ENCODE peak calls at places on chromosomes 13 and 19, in six cellular contexts. O, G, J, M, U and H are unnamed samples.

GRCh38 chr19:14475251-14476073 is at the start of gene PTGER1:
- DNase-seq in U (no peak), G (peak; percentile 23), J (no peak), O (peak; percentile 74), M (no peak), H (peak; percentile 42)

GRCh38 chr19:28482221-28482620 is 730.7 kb downstream of the UQCRFS1 start:
- DNase-seq in M (no peak), O (no peak), G (no peak), J (no peak), U (no peak), H (peak; percentile 26)

GRCh38 chr13:113937073-113937472 is 36.8 kb downstream of the C13orf46 start:
- DNase-seq in G (no peak), M (no peak), U (no peak), O (no peak), J (no peak), H (no peak)

GRCh38 chr13:32033744-32034143 is 2.2 kb downstream of the FRY start:
- DNase-seq in U (no peak), G (no peak), J (no peak), M (no peak), O (no peak), H (no peak)

GRCh38 chr13:113562866-113563265 is 21.7 kb upstream of the TFDP1 start:
- DNase-seq in O (no peak), G (no peak), M (no peak), U (no peak), J (no peak), H (peak; percentile 12)

GRCh38 chr13:20779405-20779804 is 5.6 kb upstream of the EEF1AKMT1 start:
- DNase-seq in G (no peak), U (no peak), J (no peak), O (no peak), M (no peak), H (no peak)

GRCh38 chr13:29619995-29620394 is 24.5 kb upstream of the SLC7A1 start:
- DNase-seq in U (no peak), G (peak; percentile 29), J (no peak), O (no peak), M (no peak), H (no peak)

GRCh38 chr19:34173145-34173956 is 1.0 kb downstream of the LSM14A start:
- DNase-seq in U (peak; percentile 29), J (peak; percentile 65), O (peak; percentile 64), G (no peak), M (no peak), H (peak; percentile 86)

GRCh38 chr13:34452831-34453230 is 489.2 kb upstream of the NBEA start:
- DNase-seq in G (no peak), J (no peak), M (no peak), O (no peak), U (no peak), H (no peak)

GRCh38 chr13:86870388-86870966 is 800.7 kb upstream of the SLITRK5 start:
- DNase-seq in O (peak; percentile 28), M (no peak), U (no peak), J (no peak), G (peak; percentile 45), H (no peak)

GRCh38 chr19:51354742-51355148 is 11.4 kb downstream of the ETFB start:
- DNase-seq in G (peak; percentile 17), M (no peak), O (peak; percentile 79), J (no peak), U (peak; percentile 67), H (no peak)

GRCh38 chr19:40744554-40745401 is 5.5 kb downstream of the ACTMAP start:
- DNase-seq in U (no peak), O (peak; percentile 49), J (no peak), M (no peak), G (no peak), H (no peak)

GRCh38 chr19:5680437-5681368 is at the start of the genes HSD11B1L and MICOS13:
- DNase-seq in U (peak; percentile 98), O (peak; percentile 99), G (peak; percentile 100), M (peak; percentile 96), J (peak; percentile 99), H (peak; percentile 99)

GRCh38 chr13:32448224-32448623 is 20.3 kb upstream of the N4BP2L1 start:
- DNase-seq in U (no peak), M (no peak), J (no peak), G (no peak), O (no peak), H (no peak)

GRCh38 chr19:44905437-44906160 is at the start of gene APOE:
- DNase-seq in J (peak; percentile 33), M (no peak), G (no peak), U (no peak), O (peak; percentile 75), H (no peak)

GRCh38 chr13:51912091-51912490 is 50.3 kb downstream of the CCDC70 start:
- DNase-seq in G (no peak), U (no peak), J (no peak), M (no peak), O (no peak), H (no peak)

GRCh38 chr13:76845367-76845766 is 40.8 kb downstream of the KCTD12 start:
- DNase-seq in G (no peak), J (no peak), O (no peak), U (no peak), M (no peak), H (no peak)

GRCh38 chr19:15971217-15971616 is 22.4 kb downstream of the OR10H4 start:
- DNase-seq in U (no peak), M (no peak), O (no peak), J (no peak), G (no peak), H (no peak)

GRCh38 chr13:113090806-113091205 is 14.8 kb upstream of the F7 start:
- DNase-seq in M (no peak), U (no peak), G (no peak), O (no peak), J (no peak), H (no peak)

GRCh38 chr19:28710278-28710677 is 502.7 kb downstream of the UQCRFS1 start:
- DNase-seq in J (no peak), U (no peak), O (peak; percentile 64), G (peak; percentile 65), M (no peak), H (no peak)

GRCh38 chr13:98216135-98216565 is 39.1 kb upstream of the RNF113B start:
- DNase-seq in M (peak; percentile 80), O (no peak), U (no peak), G (peak; percentile 94), J (no peak), H (no peak)

GRCh38 chr19:29278716-29279115 is 65.8 kb upstream of the UQCRFS1 start:
- DNase-seq in J (no peak), M (no peak), U (no peak), G (no peak), O (no peak), H (no peak)

GRCh38 chr13:30466841-30467252 is 1.1 kb upstream of the HMGB1 start:
- DNase-seq in O (no peak), J (no peak), M (no peak), G (peak; percentile 27), U (no peak), H (no peak)

GRCh38 chr19:8451885-8452284 is 7.1 kb downstream of the HNRNPM start:
- DNase-seq in J (no peak), G (peak; percentile 73), M (no peak), O (peak; percentile 44), U (no peak), H (no peak)

GRCh38 chr13:111093634-111094033 is 21.5 kb upstream of the ARHGEF7 start:
- DNase-seq in U (no peak), O (no peak), J (no peak), M (no peak), G (no peak), H (no peak)

GRCh38 chr13:111095911-111096501 is 19.1 kb upstream of the ARHGEF7 start:
- DNase-seq in M (no peak), O (no peak), U (no peak), G (no peak), J (no peak), H (no peak)

GRCh38 chr13:111095031-111095840 is 19.9 kb upstream of the ARHGEF7 start:
- DNase-seq in U (no peak), M (no peak), O (no peak), J (no peak), G (no peak), H (no peak)

GRCh38 chr13:111099292-111099691 is 15.8 kb upstream of the ARHGEF7 start:
- DNase-seq in J (no peak), M (no peak), U (no peak), G (no peak), O (no peak), H (no peak)
- TF ChIP-seq CTCF in J (no peak), M (no peak), U (no peak), G (no peak), O (no peak), H (no peak)

GRCh38 chr13:53206455-53206854 is 177.8 kb downstream of the OLFM4 start:
- DNase-seq in O (no peak), U (no peak), J (no peak), G (no peak), M (no peak), H (no peak)
- TF ChIP-seq CTCF in O (peak; percentile 53), U (peak; percentile 68), J (no peak), G (peak; percentile 16), M (peak; percentile 33), H (peak; percentile 24)

GRCh38 chr13:45584816-45585215 is 30.7 kb downstream of the ERICH6B start:
- DNase-seq in G (no peak), J (no peak), O (peak; percentile 18), M (no peak), U (no peak), H (no peak)
- TF ChIP-seq CTCF in G (peak; percentile 33), J (no peak), O (peak; percentile 18), M (peak; percentile 27), U (peak; percentile 21), H (no peak)

GRCh38 chr19:48750771-48751504 is 1.5 kb downstream of the FUT1 start:
- DNase-seq in J (no peak), O (no peak), U (no peak), M (no peak), G (no peak), H (no peak)

GRCh38 chr19:48750351-48750750 is 2.1 kb downstream of the FUT1 start:
- DNase-seq in O (no peak), U (no peak), G (no peak), M (no peak), J (no peak), H (no peak)

GRCh38 chr19:48754950-48755645 is at the start of gene FGF21:
- DNase-seq in O (no peak), J (no peak), G (no peak), U (no peak), M (no peak), H (no peak)

GRCh38 chr19:48751835-48752510 is 468 bp downstream of the FUT1 start:
- DNase-seq in J (no peak), U (no peak), G (no peak), O (no peak), M (no peak), H (no peak)

DNA sequence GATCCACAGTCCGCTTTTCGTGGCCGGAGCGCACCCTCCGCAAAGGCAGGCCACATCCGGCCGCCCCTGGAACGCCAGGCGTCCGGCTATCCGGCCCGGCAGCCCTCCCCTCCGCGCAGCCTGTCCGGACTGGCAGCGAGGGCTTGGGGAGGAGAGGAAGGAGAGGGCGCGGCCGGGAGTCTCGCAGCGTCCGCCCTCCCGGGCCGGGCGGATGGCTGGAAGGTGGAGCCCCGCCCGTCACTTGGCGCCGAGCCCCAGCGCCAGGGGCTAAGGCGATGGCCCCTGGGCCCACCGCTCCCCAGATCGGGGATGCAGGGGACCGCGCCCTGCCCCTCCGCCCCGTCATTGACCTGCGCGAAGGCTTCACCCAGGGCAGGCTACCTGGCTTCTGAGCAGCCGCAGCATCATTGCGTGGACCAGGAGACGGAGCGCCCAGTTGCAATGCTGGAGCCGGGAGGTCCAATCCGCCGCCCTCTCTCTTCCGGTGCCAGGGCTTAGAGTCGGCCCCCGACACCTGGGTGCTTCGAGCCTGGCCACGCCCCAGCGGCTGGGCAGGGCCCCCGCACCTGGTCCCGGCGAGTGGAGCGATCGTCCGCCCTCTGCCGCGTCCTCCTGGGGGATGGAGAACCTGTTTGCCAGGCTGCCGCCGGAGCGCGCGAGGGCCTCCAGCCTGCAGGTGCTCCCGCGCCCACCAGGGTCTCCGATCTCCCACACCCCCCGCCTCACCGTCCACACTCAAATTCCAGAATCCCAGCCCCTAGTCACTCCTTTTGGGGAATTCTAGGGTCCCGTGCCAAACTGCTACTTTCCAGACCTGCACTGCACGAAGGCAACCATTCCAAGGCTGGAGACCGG is at the start of gene FUT1:
- DNase-seq in M (no peak), U (no peak), J (peak; percentile 76), G (no peak), O (peak; percentile 92), H (peak; percentile 73)
- TF ChIP-seq CTCF in M (no peak), U (peak; percentile 57), J (peak; percentile 31), G (no peak), O (no peak), H (no peak)